ENCODE peak calls at places on chromosome 22, in five cellular contexts. One of them, this sample, is unnamed.

GRCh38 chr22:40273319-40273718 is 73.0 kb upstream of the ADSL start:
- DNase-seq in gastrocnemius medialis: no peak
- DNase-seq in left ventricle myocardium inferior: no peak
- DNase-seq in psoas muscle: no peak
- DNase-seq in SK-N-SH: no peak
- DNase-seq in this sample: no peak

GRCh38 chr22:21921729-21922128 is 30.9 kb downstream of the PPM1F start:
- DNase-seq in gastrocnemius medialis: no peak
- DNase-seq in left ventricle myocardium inferior: no peak
- DNase-seq in psoas muscle: no peak
- DNase-seq in SK-N-SH: no peak
- DNase-seq in this sample: no peak

GRCh38 chr22:40212126-40212525 is 34.4 kb downstream of the TNRC6B start:
- DNase-seq in gastrocnemius medialis: no peak
- DNase-seq in left ventricle myocardium inferior: no peak
- DNase-seq in psoas muscle: no peak
- DNase-seq in SK-N-SH: no peak
- DNase-seq in this sample: no peak

GRCh38 chr22:40023226-40023925 is 28.6 kb downstream of the FAM83F start:
- DNase-seq in gastrocnemius medialis: no peak
- DNase-seq in left ventricle myocardium inferior: no peak
- DNase-seq in psoas muscle: no peak
- DNase-seq in SK-N-SH: no peak
- DNase-seq in this sample: no peak

GRCh38 chr22:24455751-24456426 is 28.5 kb downstream of the ADORA2A start:
- DNase-seq in gastrocnemius medialis: no peak
- DNase-seq in left ventricle myocardium inferior: peak; percentile 77
- DNase-seq in psoas muscle: no peak
- DNase-seq in SK-N-SH: no peak
- DNase-seq in this sample: no peak

GRCh38 chr22:49358041-49358440 is 469.6 kb downstream of the BRD1 start:
- DNase-seq in gastrocnemius medialis: no peak
- DNase-seq in left ventricle myocardium inferior: no peak
- DNase-seq in psoas muscle: no peak
- DNase-seq in SK-N-SH: no peak
- DNase-seq in this sample: no peak

GRCh38 chr22:43345761-43346261 is 2.6 kb upstream of the SCUBE1 start:
- DNase-seq in gastrocnemius medialis: no peak
- DNase-seq in left ventricle myocardium inferior: no peak
- DNase-seq in psoas muscle: no peak
- DNase-seq in SK-N-SH: no peak
- DNase-seq in this sample: no peak

GRCh38 chr22:38699784-38700183 is 959 bp downstream of the JOSD1 start:
- DNase-seq in gastrocnemius medialis: no peak
- DNase-seq in left ventricle myocardium inferior: no peak
- DNase-seq in psoas muscle: no peak
- DNase-seq in SK-N-SH: no peak
- DNase-seq in this sample: no peak

GRCh38 chr22:23777776-23778575 is 5.3 kb downstream of the MMP11 start:
- DNase-seq in gastrocnemius medialis: no peak
- DNase-seq in left ventricle myocardium inferior: peak; percentile 76
- DNase-seq in psoas muscle: no peak
- DNase-seq in SK-N-SH: no peak
- DNase-seq in this sample: no peak

GRCh38 chr22:39363751-39364484 is 14.1 kb downstream of the SYNGR1 start:
- DNase-seq in gastrocnemius medialis: no peak
- DNase-seq in left ventricle myocardium inferior: no peak
- DNase-seq in psoas muscle: no peak
- DNase-seq in SK-N-SH: peak; percentile 78
- DNase-seq in this sample: no peak

GRCh38 chr22:49638788-49639187 is 188.9 kb downstream of the BRD1 start:
- DNase-seq in gastrocnemius medialis: no peak
- DNase-seq in left ventricle myocardium inferior: no peak
- DNase-seq in psoas muscle: no peak
- DNase-seq in SK-N-SH: no peak
- DNase-seq in this sample: no peak

GRCh38 chr22:50710221-50710620 is 27.8 kb upstream of the ACR start:
- DNase-seq in gastrocnemius medialis: no peak
- DNase-seq in left ventricle myocardium inferior: peak; percentile 9
- DNase-seq in psoas muscle: no peak
- DNase-seq in SK-N-SH: no peak
- DNase-seq in this sample: no peak

GRCh38 chr22:44665115-44665514 is 36.9 kb upstream of the PRR5 start:
- DNase-seq in gastrocnemius medialis: no peak
- DNase-seq in left ventricle myocardium inferior: peak; percentile 47
- DNase-seq in psoas muscle: no peak
- DNase-seq in SK-N-SH: peak; percentile 8
- DNase-seq in this sample: no peak

GRCh38 chr22:38830026-38830844 is 13.6 kb downstream of the NPTXR start:
- DNase-seq in gastrocnemius medialis: no peak
- DNase-seq in left ventricle myocardium inferior: no peak
- DNase-seq in psoas muscle: no peak
- DNase-seq in SK-N-SH: no peak
- DNase-seq in this sample: no peak

GRCh38 chr22:41482319-41482935 is 13.5 kb downstream of the ACO2 start:
- DNase-seq in gastrocnemius medialis: no peak
- DNase-seq in left ventricle myocardium inferior: no peak
- DNase-seq in psoas muscle: no peak
- DNase-seq in SK-N-SH: no peak
- DNase-seq in this sample: no peak

GRCh38 chr22:49305966-49306631 is 521.6 kb downstream of the BRD1 start:
- DNase-seq in gastrocnemius medialis: no peak
- DNase-seq in left ventricle myocardium inferior: no peak
- DNase-seq in psoas muscle: no peak
- DNase-seq in SK-N-SH: no peak
- DNase-seq in this sample: no peak

GRCh38 chr22:50530857-50531545 is 1.2 kb upstream of the TYMP start:
- DNase-seq in gastrocnemius medialis: peak; percentile 64
- DNase-seq in left ventricle myocardium inferior: peak; percentile 87
- DNase-seq in psoas muscle: peak; percentile 85
- DNase-seq in SK-N-SH: no peak
- DNase-seq in this sample: peak; percentile 97

GRCh38 chr22:33841281-33842005 is 78.8 kb downstream of the LARGE1 start:
- DNase-seq in gastrocnemius medialis: no peak
- DNase-seq in left ventricle myocardium inferior: no peak
- DNase-seq in psoas muscle: no peak
- DNase-seq in SK-N-SH: no peak
- DNase-seq in this sample: no peak

DNA sequence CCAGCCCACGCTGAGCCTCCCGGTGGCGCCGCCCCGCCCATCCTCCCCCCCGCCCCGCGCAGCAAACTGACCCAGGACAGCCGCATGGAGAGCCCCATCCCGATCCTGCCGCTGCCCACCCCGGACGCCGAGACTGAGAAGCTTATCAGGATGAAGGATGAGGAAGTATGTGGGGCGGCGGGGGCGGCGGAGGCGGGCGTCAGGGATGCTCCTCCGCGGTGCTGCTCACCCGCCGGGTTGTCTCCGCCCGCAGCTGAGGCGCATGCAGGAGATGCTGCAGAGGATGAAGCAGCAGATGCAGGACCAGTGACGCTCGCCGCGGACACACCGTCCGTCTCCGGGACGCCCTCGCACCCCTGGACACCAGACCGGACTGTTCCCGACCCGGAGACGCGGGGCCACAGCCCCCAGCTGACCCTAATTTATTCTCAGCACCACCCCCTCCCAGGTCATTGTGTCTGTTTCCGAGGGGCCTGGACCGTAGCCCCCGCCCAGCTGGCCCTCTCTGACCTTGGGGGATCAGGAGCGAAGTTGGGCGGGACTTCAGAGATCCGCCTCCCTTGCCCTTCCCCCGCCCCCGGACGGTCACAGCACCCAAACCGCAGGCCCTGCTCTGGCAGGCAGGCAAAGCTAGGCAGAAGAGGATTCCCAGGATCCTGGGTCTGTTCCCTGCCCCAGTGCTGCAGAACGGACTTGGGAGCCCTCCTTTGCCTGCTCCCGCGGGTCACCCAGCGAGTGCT is 994 bp upstream of the GP1BB start:
- DNase-seq in gastrocnemius medialis: no peak
- DNase-seq in left ventricle myocardium inferior: no peak
- DNase-seq in psoas muscle: no peak
- DNase-seq in SK-N-SH: no peak
- DNase-seq in this sample: no peak
- H3K9me3 ChIP-seq in gastrocnemius medialis: no peaks in the 10 kb centered on the region
- H3K9me3 ChIP-seq in left ventricle myocardium inferior: no peaks in the 10 kb centered on the region
- H3K9me3 ChIP-seq in psoas muscle: no peaks in the 10 kb centered on the region
- H3K9me3 ChIP-seq in SK-N-SH: no peaks in the 10 kb centered on the region
- H3K9me3 ChIP-seq in this sample: no peaks in the 10 kb centered on the region

DNA sequence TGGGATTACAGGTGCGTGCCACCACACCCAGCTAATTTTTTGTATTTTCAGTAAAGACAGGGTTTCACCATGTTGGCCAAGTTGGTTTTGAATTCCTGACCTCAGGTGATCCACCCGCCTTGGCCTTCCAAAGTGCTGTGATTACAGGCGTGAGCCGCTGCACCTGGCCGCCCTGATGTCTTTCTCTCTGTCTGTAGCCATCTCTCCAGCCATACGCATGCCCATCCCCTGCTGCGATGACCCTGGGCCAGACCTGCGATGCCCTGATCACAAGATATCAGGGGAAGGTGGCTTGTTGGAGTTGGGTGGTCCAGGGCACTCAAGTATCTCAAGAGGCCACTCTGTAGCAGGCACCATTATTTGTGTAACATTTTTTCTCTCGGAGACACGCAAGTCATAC is 54.4 kb upstream of the RBFOX2 start:
- DNase-seq in gastrocnemius medialis: no peak
- DNase-seq in left ventricle myocardium inferior: no peak
- DNase-seq in psoas muscle: no peak
- DNase-seq in SK-N-SH: no peak
- DNase-seq in this sample: no peak
- H3K4me1 ChIP-seq in gastrocnemius medialis: no peaks in the 10 kb centered on the region
- H3K4me1 ChIP-seq in left ventricle myocardium inferior: no peaks in the 10 kb centered on the region
- H3K4me1 ChIP-seq in psoas muscle: no peaks in the 10 kb centered on the region
- H3K4me1 ChIP-seq in SK-N-SH: peaks cover 3% of the 10 kb centered on the region
- H3K4me1 ChIP-seq in this sample: no peaks in the 10 kb centered on the region

DNA sequence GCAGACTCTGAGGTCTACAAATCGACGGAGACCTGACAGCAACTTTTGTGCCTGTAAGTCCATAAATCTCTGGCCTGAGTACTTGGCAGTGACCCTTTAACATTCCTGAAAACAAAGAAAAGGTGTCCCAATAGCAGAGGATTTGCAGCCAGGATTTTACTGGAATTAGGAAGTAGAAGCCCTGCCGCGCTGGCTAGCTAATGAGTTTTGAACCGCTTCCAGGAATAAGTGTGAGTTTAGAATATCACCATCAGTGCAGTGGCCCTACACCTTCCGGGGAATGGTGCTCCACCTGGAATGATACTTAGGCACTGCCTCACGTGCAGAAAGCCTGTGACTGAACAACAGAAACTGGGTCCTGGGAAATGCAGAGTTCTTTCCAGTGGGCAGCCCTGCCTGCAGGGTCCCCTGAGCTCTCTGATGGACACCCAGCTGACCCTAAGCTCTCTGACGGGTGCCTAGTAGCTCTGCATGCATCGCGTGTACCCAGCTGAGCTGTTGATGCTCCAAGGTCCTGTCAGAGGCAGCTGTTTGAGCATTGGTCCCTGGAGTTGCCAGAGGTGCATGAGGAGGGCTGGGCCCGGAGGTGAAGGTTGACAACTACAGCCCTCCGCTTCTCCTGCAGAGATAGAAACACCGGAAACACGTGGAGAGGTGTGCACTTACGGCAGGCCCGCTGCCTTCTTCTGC is 380.9 kb downstream of the TBC1D22A start:
- DNase-seq in gastrocnemius medialis: no peak
- DNase-seq in left ventricle myocardium inferior: no peak
- DNase-seq in psoas muscle: no peak
- DNase-seq in SK-N-SH: no peak
- DNase-seq in this sample: no peak
- H3K9me3 ChIP-seq in gastrocnemius medialis: no peaks in the 10 kb centered on the region
- H3K9me3 ChIP-seq in left ventricle myocardium inferior: no peaks in the 10 kb centered on the region
- H3K9me3 ChIP-seq in psoas muscle: no peaks in the 10 kb centered on the region
- H3K9me3 ChIP-seq in SK-N-SH: no peaks in the 10 kb centered on the region
- H3K9me3 ChIP-seq in this sample: no peaks in the 10 kb centered on the region

GRCh38 chr22:37306494-37306829 is 24.2 kb downstream of the CYTH4 start:
- DNase-seq in gastrocnemius medialis: no peak
- DNase-seq in left ventricle myocardium inferior: no peak
- DNase-seq in psoas muscle: no peak
- DNase-seq in SK-N-SH: no peak
- DNase-seq in this sample: no peak
- H3K4me1 ChIP-seq in gastrocnemius medialis: no peaks in the 10 kb centered on the region
- H3K4me1 ChIP-seq in left ventricle myocardium inferior: peaks cover 27% of the 10 kb centered on the region
- H3K4me1 ChIP-seq in psoas muscle: peaks cover 4% of the 10 kb centered on the region
- H3K4me1 ChIP-seq in SK-N-SH: peaks cover 26% of the 10 kb centered on the region
- H3K4me1 ChIP-seq in this sample: peaks cover 7% of the 10 kb centered on the region

DNA sequence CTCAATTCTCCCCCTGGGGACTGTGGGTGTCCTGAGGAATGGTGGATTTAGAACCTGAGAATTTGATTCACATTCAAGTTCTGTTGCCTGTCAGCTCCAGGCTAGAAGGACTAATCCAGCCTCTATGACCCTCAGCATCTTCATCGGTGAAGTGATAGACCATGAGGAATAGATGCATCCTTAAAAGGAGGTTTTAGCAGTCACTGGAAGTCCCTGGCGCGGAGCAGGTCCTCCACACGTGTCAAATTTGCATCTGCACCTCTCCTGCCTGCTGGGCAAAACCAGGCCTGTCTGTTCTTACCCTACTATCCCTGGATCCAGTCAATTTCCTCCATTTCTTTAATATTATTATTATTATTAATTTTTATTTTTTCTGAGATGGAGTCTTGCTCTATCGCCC is 808.4 kb downstream of the TBC1D22A start:
- DNase-seq in gastrocnemius medialis: no peak
- DNase-seq in left ventricle myocardium inferior: no peak
- DNase-seq in psoas muscle: no peak
- DNase-seq in SK-N-SH: no peak
- DNase-seq in this sample: no peak
- H3K9me3 ChIP-seq in gastrocnemius medialis: no peaks in the 10 kb centered on the region
- H3K9me3 ChIP-seq in left ventricle myocardium inferior: no peaks in the 10 kb centered on the region
- H3K9me3 ChIP-seq in psoas muscle: no peaks in the 10 kb centered on the region
- H3K9me3 ChIP-seq in SK-N-SH: no peaks in the 10 kb centered on the region
- H3K9me3 ChIP-seq in this sample: no peaks in the 10 kb centered on the region

GRCh38 chr22:20859615-20860014 is 808 bp downstream of the SNAP29 start:
- DNase-seq in gastrocnemius medialis: no peak
- DNase-seq in left ventricle myocardium inferior: no peak
- DNase-seq in psoas muscle: no peak
- DNase-seq in SK-N-SH: no peak
- DNase-seq in this sample: no peak
- H3K4me1 ChIP-seq in gastrocnemius medialis: peaks cover 17% of the 10 kb centered on the region
- H3K4me1 ChIP-seq in left ventricle myocardium inferior: peaks cover 58% of the 10 kb centered on the region
- H3K4me1 ChIP-seq in psoas muscle: peaks cover 25% of the 10 kb centered on the region
- H3K4me1 ChIP-seq in SK-N-SH: peaks cover 16% of the 10 kb centered on the region
- H3K4me1 ChIP-seq in this sample: peaks cover 27% of the 10 kb centered on the region

DNA sequence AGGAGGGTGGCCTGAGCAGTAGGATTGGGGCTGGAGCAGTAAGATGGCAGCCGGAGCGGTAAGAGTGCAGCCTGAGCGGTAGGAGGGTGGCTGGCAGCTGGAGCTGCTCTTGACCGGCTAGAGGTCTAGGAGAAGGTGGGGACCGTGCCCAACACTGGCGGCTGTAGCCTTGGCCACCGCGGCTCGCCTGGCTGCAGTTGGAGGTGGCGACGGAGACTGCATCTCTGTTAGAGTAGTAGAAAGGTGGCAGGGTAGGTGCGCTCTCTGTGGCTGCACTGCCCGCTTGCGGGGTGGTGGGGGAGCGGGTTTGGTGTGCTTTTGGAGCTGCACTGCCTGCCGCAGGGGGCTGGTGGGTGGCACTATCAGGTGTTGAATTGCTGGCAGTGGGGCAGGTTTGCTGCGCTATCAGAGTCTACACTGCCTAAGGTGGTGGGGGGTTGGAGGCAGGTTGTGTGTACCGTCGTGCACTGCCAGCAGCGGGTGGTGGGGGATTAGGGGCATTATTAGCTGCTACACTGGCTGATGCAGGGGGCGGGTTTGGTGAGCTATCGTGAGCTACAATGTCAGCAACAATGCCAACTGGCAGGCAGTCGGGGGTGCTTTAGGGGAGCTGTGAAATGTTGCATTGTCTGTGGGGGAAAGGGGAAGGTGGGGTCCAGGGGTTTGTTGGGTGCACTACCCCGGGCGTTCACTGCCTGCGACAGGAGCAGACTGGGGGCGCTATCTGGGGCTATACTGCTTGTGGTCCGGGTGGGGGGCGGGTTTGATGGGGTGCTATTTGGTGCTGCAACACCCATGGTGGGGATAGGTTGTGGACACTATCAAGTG is 4461.3 kb upstream of the OR11H1 start:
- DNase-seq in gastrocnemius medialis: no peak
- DNase-seq in left ventricle myocardium inferior: no peak
- DNase-seq in psoas muscle: no peak
- DNase-seq in SK-N-SH: peak; percentile 29
- DNase-seq in this sample: peak; percentile 67
- H3K9me3 ChIP-seq in gastrocnemius medialis: no peaks in the 10 kb centered on the region
- H3K9me3 ChIP-seq in left ventricle myocardium inferior: peaks cover 37% of the 10 kb centered on the region
- H3K9me3 ChIP-seq in psoas muscle: peaks cover 3% of the 10 kb centered on the region
- H3K9me3 ChIP-seq in SK-N-SH: no peaks in the 10 kb centered on the region
- H3K9me3 ChIP-seq in this sample: peaks cover 59% of the 10 kb centered on the region

This sample was measured in mucosa of descending colon.